ENCODE peak calls at places on chromosomes 2 and 18, in four cellular contexts. I, M, C and J are unnamed samples.

GRCh38 chr18:59091204-59091603 is 48.5 kb upstream of the SEC11C start:
- DNase-seq in I (no peak), M (no peak), C (no peak), J (no peak)

GRCh38 chr2:97699765-97700444 is 13.5 kb upstream of the ZAP70 start:
- DNase-seq in C (peak), I (peak), M (peak), J (no peak)

GRCh38 chr2:18498531-18498930 is 61.9 kb downstream of the RDH14 start:
- DNase-seq in I (peak), M (no peak), C (no peak), J (no peak)

GRCh38 chr2:85288244-85288725 is 39.5 kb downstream of the TGOLN2 start:
- DNase-seq in C (no peak), M (no peak), I (peak), J (no peak)

GRCh38 chr18:34650121-34650545 is 60.0 kb upstream of the DTNA start:
- DNase-seq in M (no peak), I (peak), C (no peak), J (no peak)

GRCh38 chr2:151833984-151834383 is 5.8 kb upstream of the ARL5A start:
- DNase-seq in C (no peak), I (no peak), M (no peak), J (no peak)

GRCh38 chr2:232658217-232658785 is 24.9 kb downstream of the EFHD1 start:
- DNase-seq in I (peak), C (no peak), M (no peak), J (no peak)

GRCh38 chr2:168851674-168852320 is 38.4 kb downstream of the SPC25 start:
- DNase-seq in M (peak), C (no peak), I (peak), J (no peak)

DNA sequence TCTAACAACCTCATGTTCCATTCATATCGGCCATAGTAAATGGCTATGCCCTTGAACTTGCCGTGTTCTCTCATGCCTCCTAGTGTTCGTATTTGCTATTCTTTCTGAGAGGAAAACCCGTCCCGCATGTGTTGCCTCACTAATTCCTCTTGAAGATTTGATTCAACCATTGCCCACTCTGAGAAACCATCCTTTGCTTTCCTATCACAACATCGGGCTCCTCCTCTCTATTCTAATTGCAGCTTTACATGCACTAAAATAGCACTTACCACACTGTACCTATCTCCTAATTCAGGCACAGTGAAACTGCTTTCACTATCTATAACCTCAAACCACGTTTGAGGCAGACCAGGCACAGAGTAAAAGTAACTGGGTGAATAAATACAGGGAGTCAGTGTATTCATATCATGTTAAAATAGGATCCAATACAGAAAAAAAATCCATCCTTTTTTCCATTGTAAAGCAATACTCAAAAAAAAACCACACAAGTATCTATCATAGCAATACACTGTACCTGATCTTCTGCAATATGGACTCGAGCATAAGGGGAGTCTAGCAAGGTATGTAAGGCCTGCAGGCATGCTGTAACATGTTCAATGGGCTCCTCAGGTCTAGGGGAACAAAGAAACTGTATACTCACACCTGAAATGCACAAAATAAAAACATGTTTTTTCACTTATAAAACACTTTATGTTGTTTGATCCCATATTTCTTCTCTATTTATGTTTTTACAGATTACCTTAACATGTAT is 39.0 kb upstream of the STRN start:
- DNase-seq in C (peak), I (peak), M (peak), J (peak)
- TF ChIP-seq CTCF in C (peak), I (peak), M (peak), J (peak)

GRCh38 chr2:162280654-162281053 is 37.4 kb upstream of the FAP start:
- DNase-seq in I (no peak), C (no peak), M (no peak), J (no peak)
- TF ChIP-seq CTCF in I (no peak), C (no peak), M (no peak), J (peak)

GRCh38 chr2:184646593-184646992 is 48.3 kb downstream of the ZNF804A start:
- DNase-seq in I (no peak), C (no peak), M (no peak), J (no peak)

GRCh38 chr2:184646177-184646576 is 47.8 kb downstream of the ZNF804A start:
- DNase-seq in I (peak), M (no peak), C (no peak), J (no peak)

GRCh38 chr2:184644685-184645084 is 46.4 kb downstream of the ZNF804A start:
- DNase-seq in C (no peak), I (no peak), M (no peak), J (no peak)
- TF ChIP-seq CTCF in C (no peak), I (no peak), M (no peak), J (no peak)

DNA sequence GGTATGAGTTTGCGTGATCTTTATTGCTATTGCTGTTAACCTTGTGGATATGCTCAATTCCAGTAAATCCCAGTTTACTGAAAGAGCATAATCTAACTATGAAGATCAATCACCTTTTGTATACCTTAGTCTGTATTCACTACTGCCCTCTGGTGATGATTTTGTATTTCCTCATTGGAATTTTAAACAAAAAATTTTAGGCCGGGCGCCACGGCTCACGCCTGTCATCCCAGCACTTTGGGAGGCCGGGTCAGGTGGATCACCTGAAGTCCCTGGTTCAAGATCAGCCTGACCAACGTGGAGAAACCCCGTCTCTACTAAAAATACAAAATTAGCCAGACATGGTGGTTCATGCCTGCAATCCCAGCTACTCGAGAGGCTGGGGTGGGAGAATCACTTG is 5.1 kb downstream of the COMMD1 start:
- DNase-seq in I (peak), M (no peak), C (peak), J (no peak)
- TF ChIP-seq CTCF in I (no peak), M (peak), C (peak), J (peak)

GRCh38 chr18:76844742-76845477 is 22.6 kb downstream of the ZNF236 start:
- DNase-seq in I (peak), C (peak), M (no peak), J (no peak)

GRCh38 chr18:76850112-76850511 is 27.8 kb downstream of the ZNF236 start:
- DNase-seq in C (no peak), M (no peak), I (no peak), J (no peak)

GRCh38 chr18:76844144-76844543 is 21.8 kb downstream of the ZNF236 start:
- DNase-seq in C (no peak), I (no peak), M (no peak), J (no peak)

GRCh38 chr18:76846217-76846616 is 23.9 kb downstream of the ZNF236 start:
- DNase-seq in I (no peak), M (no peak), C (no peak), J (no peak)

GRCh38 chr18:76847926-76848325 is 25.6 kb downstream of the ZNF236 start:
- DNase-seq in C (peak), I (peak), M (no peak), J (no peak)
- TF ChIP-seq CTCF in C (no peak), I (no peak), M (peak), J (no peak)

GRCh38 chr2:95757988-95758387 is 166.2 kb downstream of the TRIM43 start:
- DNase-seq in M (no peak), C (no peak), I (no peak), J (no peak)

GRCh38 chr2:95760839-95761525 is 169.2 kb downstream of the TRIM43 start:
- DNase-seq in I (peak), C (no peak), M (no peak), J (no peak)

GRCh38 chr2:95759481-95760246 is 167.9 kb downstream of the TRIM43 start:
- DNase-seq in I (no peak), M (no peak), C (no peak), J (no peak)

GRCh38 chr2:95761556-95761955 is 169.8 kb downstream of the TRIM43 start:
- DNase-seq in I (no peak), M (no peak), C (no peak), J (no peak)
- TF ChIP-seq CTCF in I (no peak), M (no peak), C (no peak), J (no peak)

GRCh38 chr2:187658952-187659525 is 104.8 kb upstream of the TFPI start:
- DNase-seq in M (no peak), I (peak), C (peak), J (no peak)
- TF ChIP-seq CTCF in M (peak), I (peak), C (peak), J (peak)

DNA sequence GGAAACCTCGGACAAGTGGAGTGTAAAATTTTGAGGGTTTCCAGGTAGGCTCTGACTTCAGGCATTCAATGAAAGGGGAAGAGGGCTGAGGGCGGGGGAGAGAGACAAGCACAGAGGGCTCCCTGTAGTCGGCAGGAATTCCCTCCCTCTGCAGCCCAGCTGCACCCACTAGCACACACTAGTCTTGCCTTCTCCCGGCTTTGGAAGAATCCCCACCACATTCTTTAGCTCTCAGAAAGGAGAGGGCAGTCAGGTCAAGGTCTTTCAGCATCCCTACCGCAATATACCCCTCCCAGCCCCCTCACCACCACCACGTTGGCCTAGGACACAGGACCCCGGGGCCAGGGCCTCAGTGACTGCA is 9.7 kb upstream of the SATB2 start:
- DNase-seq in M (no peak), I (no peak), C (no peak), J (no peak)
- TF ChIP-seq CTCF in M (no peak), I (no peak), C (no peak), J (no peak)